ENCODE peak calls at places on chromosomes 2 and 18, in five cellular contexts. One of them, this sample, is unnamed. For H3K36me3, the result is how much of the 10 kb centered on the place peaks cover.

GRCh38 chr2:197500503-197501179 is 462 bp downstream of the HSPE1 start:
- DNase-seq in PC-9: no peak
- DNase-seq in CD8-positive, alpha-beta T cell: no peak
- DNase-seq in testis: no peak
- DNase-seq in IMR-90: peak
- DNase-seq in this sample: no peak

GRCh38 chr2:177419274-177419673 is 26.7 kb downstream of the AGPS start:
- DNase-seq in PC-9: no peak
- DNase-seq in CD8-positive, alpha-beta T cell: no peak
- DNase-seq in testis: no peak
- DNase-seq in IMR-90: peak
- DNase-seq in this sample: no peak

GRCh38 chr2:224248944-224249371 is 152.9 kb downstream of the FAM124B start:
- DNase-seq in PC-9: peak
- DNase-seq in CD8-positive, alpha-beta T cell: no peak
- DNase-seq in testis: no peak
- DNase-seq in IMR-90: peak
- DNase-seq in this sample: no peak

GRCh38 chr2:35410431-35411061 is 945.0 kb upstream of the CRIM1 start:
- DNase-seq in PC-9: no peak
- DNase-seq in CD8-positive, alpha-beta T cell: no peak
- DNase-seq in testis: peak
- DNase-seq in IMR-90: peak
- DNase-seq in this sample: peak

GRCh38 chr18:50312296-50313030 is 25.0 kb upstream of the CXXC1 start:
- DNase-seq in PC-9: no peak
- DNase-seq in CD8-positive, alpha-beta T cell: no peak
- DNase-seq in testis: no peak
- DNase-seq in IMR-90: no peak
- DNase-seq in this sample: no peak

GRCh38 chr2:233799716-233800115 is 21.6 kb downstream of the MROH2A start:
- DNase-seq in PC-9: no peak
- DNase-seq in CD8-positive, alpha-beta T cell: no peak
- DNase-seq in testis: no peak
- DNase-seq in IMR-90: no peak
- DNase-seq in this sample: peak

GRCh38 chr2:74472945-74473258 is 422 bp upstream of the MRPL53 start:
- DNase-seq in PC-9: peak
- DNase-seq in CD8-positive, alpha-beta T cell: no peak
- DNase-seq in testis: no peak
- DNase-seq in IMR-90: no peak
- DNase-seq in this sample: no peak

GRCh38 chr2:97935719-97936161 is 60.0 kb downstream of the TMEM131 start:
- DNase-seq in PC-9: peak
- DNase-seq in CD8-positive, alpha-beta T cell: no peak
- DNase-seq in testis: no peak
- DNase-seq in IMR-90: peak
- DNase-seq in this sample: no peak

GRCh38 chr2:55620123-55620779 is 2.8 kb upstream of the PPP4R3B start:
- DNase-seq in PC-9: no peak
- DNase-seq in CD8-positive, alpha-beta T cell: no peak
- DNase-seq in testis: no peak
- DNase-seq in IMR-90: peak
- DNase-seq in this sample: no peak

GRCh38 chr2:46973687-46974086 is 58.1 kb upstream of the MCFD2 start:
- DNase-seq in PC-9: no peak
- DNase-seq in CD8-positive, alpha-beta T cell: no peak
- DNase-seq in testis: no peak
- DNase-seq in IMR-90: no peak
- DNase-seq in this sample: no peak
- H3K36me3 ChIP-seq in PC-9: under half
- H3K36me3 ChIP-seq in CD8-positive, alpha-beta T cell: under half
- H3K36me3 ChIP-seq in testis: under half
- H3K36me3 ChIP-seq in IMR-90: under half
- H3K36me3 ChIP-seq in this sample: under half

GRCh38 chr2:230443540-230443939 is 27.5 kb downstream of the SP100 start:
- DNase-seq in PC-9: no peak
- DNase-seq in CD8-positive, alpha-beta T cell: no peak
- DNase-seq in testis: no peak
- DNase-seq in IMR-90: peak
- DNase-seq in this sample: no peak

GRCh38 chr2:230444832-230445231 is 28.8 kb downstream of the SP100 start:
- DNase-seq in PC-9: no peak
- DNase-seq in CD8-positive, alpha-beta T cell: no peak
- DNase-seq in testis: no peak
- DNase-seq in IMR-90: no peak
- DNase-seq in this sample: no peak

GRCh38 chr2:230449901-230450467 is 34.0 kb downstream of the SP100 start:
- DNase-seq in PC-9: no peak
- DNase-seq in CD8-positive, alpha-beta T cell: no peak
- DNase-seq in testis: no peak
- DNase-seq in IMR-90: no peak
- DNase-seq in this sample: no peak

GRCh38 chr2:230447455-230448451 is 31.8 kb downstream of the SP100 start:
- DNase-seq in PC-9: no peak
- DNase-seq in CD8-positive, alpha-beta T cell: no peak
- DNase-seq in testis: no peak
- DNase-seq in IMR-90: no peak
- DNase-seq in this sample: no peak

DNA sequence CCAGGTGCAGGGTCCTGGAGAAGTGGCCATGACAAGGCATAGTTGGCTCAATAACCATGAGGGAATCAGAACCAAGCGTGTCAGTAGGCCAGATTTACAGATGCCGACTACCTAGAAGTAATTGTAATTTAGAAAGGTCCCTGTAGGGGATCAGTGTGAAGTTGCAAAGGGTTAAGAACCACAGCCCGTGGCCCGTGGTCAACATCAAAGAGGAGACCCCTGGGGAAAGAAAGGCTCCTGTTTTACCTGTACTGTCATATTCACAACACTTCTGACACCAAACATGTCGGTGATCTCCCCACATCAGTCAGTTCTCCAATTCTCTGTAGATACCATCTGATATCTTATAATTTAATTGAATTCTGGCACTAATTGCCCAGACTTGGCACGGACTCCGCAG is 31.0 kb downstream of the SP100 start:
- DNase-seq in PC-9: no peak
- DNase-seq in CD8-positive, alpha-beta T cell: no peak
- DNase-seq in testis: no peak
- DNase-seq in IMR-90: no peak
- DNase-seq in this sample: no peak
- H3K36me3 ChIP-seq in PC-9: under half
- H3K36me3 ChIP-seq in CD8-positive, alpha-beta T cell: half or more
- H3K36me3 ChIP-seq in testis: under half
- H3K36me3 ChIP-seq in IMR-90: under half
- H3K36me3 ChIP-seq in this sample: under half

GRCh38 chr2:128178144-128178649 is 87.2 kb downstream of the UGGT1 start:
- DNase-seq in PC-9: no peak
- DNase-seq in CD8-positive, alpha-beta T cell: no peak
- DNase-seq in testis: no peak
- DNase-seq in IMR-90: no peak
- DNase-seq in this sample: no peak

GRCh38 chr2:128178650-128179460 is 87.9 kb downstream of the UGGT1 start:
- DNase-seq in PC-9: peak
- DNase-seq in CD8-positive, alpha-beta T cell: no peak
- DNase-seq in testis: peak
- DNase-seq in IMR-90: peak
- DNase-seq in this sample: peak

GRCh38 chr2:128180031-128180430 is 89.0 kb downstream of the UGGT1 start:
- DNase-seq in PC-9: no peak
- DNase-seq in CD8-positive, alpha-beta T cell: no peak
- DNase-seq in testis: no peak
- DNase-seq in IMR-90: peak
- DNase-seq in this sample: no peak

GRCh38 chr2:128177315-128177714 is 86.3 kb downstream of the UGGT1 start:
- DNase-seq in PC-9: no peak
- DNase-seq in CD8-positive, alpha-beta T cell: no peak
- DNase-seq in testis: no peak
- DNase-seq in IMR-90: no peak
- DNase-seq in this sample: no peak

GRCh38 chr2:128179461-128179755 is 88.4 kb downstream of the UGGT1 start:
- DNase-seq in PC-9: no peak
- DNase-seq in CD8-positive, alpha-beta T cell: no peak
- DNase-seq in testis: no peak
- DNase-seq in IMR-90: no peak
- DNase-seq in this sample: no peak
- H3K36me3 ChIP-seq in PC-9: half or more
- H3K36me3 ChIP-seq in CD8-positive, alpha-beta T cell: half or more
- H3K36me3 ChIP-seq in testis: under half
- H3K36me3 ChIP-seq in IMR-90: under half
- H3K36me3 ChIP-seq in this sample: half or more

DNA sequence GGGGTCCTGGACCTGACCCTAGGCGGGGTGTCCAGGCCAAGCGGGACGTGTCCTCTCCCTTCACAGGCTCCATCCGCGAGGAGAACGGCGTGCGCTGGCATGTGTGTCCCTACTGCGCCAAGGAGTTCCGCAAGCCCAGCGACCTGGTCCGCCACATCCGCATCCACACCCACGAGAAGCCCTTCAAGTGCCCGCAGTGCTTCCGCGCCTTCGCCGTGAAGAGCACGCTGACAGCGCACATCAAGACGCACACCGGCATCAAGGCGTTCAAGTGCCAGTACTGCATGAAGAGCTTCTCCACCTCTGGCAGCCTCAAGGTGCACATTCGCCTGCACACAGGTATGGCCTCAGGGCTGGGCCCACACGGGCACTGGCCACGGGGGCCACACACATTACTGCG is 72.6 kb downstream of the ZNF236 start:
- DNase-seq in PC-9: no peak
- DNase-seq in CD8-positive, alpha-beta T cell: no peak
- DNase-seq in testis: no peak
- DNase-seq in IMR-90: no peak
- DNase-seq in this sample: no peak
- H3K36me3 ChIP-seq in PC-9: under half
- H3K36me3 ChIP-seq in CD8-positive, alpha-beta T cell: under half
- H3K36me3 ChIP-seq in testis: under half
- H3K36me3 ChIP-seq in IMR-90: under half
- H3K36me3 ChIP-seq in this sample: under half

GRCh38 chr2:9847140-9847539 is 3.9 kb downstream of the TAF1B start:
- DNase-seq in PC-9: peak
- DNase-seq in CD8-positive, alpha-beta T cell: no peak
- DNase-seq in testis: no peak
- DNase-seq in IMR-90: peak
- DNase-seq in this sample: no peak
- H3K36me3 ChIP-seq in PC-9: under half
- H3K36me3 ChIP-seq in CD8-positive, alpha-beta T cell: under half
- H3K36me3 ChIP-seq in testis: under half
- H3K36me3 ChIP-seq in IMR-90: under half
- H3K36me3 ChIP-seq in this sample: under half

This sample was measured in thyroid gland.